ENCODE peak calls at places on chromosomes 16 and 17, in seven cellular contexts. Z is HCT116, T is GM12878, E is SK-N-SH, C is H1, M is K562, R is HepG2. J is an unnamed sample.

GRCh38 chr17:42584880-42585279 is 7.4 kb upstream of the PSMC3IP start:
- DNase-seq in C (no peak), M (no peak), Z (no peak), E (no peak), R (no peak), T (no peak), J (no peak)

GRCh38 chr17:3959295-3959899 is 4.8 kb downstream of the ATP2A3 start:
- DNase-seq in M (peak; percentile 50), Z (no peak), T (no peak), E (no peak), R (peak; percentile 62), C (no peak), J (no peak)

GRCh38 chr16:726438-727290 is at the start of the genes CCDC78 and HAGHL:
- DNase-seq in C (peak; percentile 91), T (no peak), Z (no peak), M (peak; percentile 86), R (no peak), E (peak; percentile 94), J (peak; percentile 62)

GRCh38 chr16:4053663-4054479 is 62.4 kb downstream of the ADCY9 start:
- DNase-seq in E (no peak), T (no peak), M (no peak), Z (peak; percentile 12), R (no peak), C (no peak), J (no peak)

GRCh38 chr17:49817993-49818392 is 29.5 kb downstream of the KAT7 start:
- DNase-seq in Z (no peak), T (no peak), C (no peak), E (no peak), M (no peak), R (no peak), J (no peak)

GRCh38 chr17:3750926-3751325 is 27.2 kb downstream of the HASPIN start:
- DNase-seq in T (no peak), M (no peak), E (no peak), Z (no peak), R (no peak), C (no peak), J (no peak)

GRCh38 chr16:76277099-76278030 is at the start of gene CNTNAP4:
- DNase-seq in R (no peak), C (peak; percentile 73), Z (no peak), E (peak; percentile 51), M (no peak), T (no peak), J (peak; percentile 6)

GRCh38 chr16:67666538-67667433 is at the start of the genes C16orf86 and ENKD1:
- DNase-seq in C (peak; percentile 87), R (peak; percentile 83), E (peak; percentile 96), M (peak; percentile 91), T (no peak), Z (peak; percentile 32), J (no peak)

GRCh38 chr16:84360748-84361147 is 7.6 kb upstream of the ATP2C2 start:
- DNase-seq in M (no peak), R (no peak), Z (no peak), T (no peak), E (no peak), C (no peak), J (no peak)

GRCh38 chr16:79587897-79588296 is 12.6 kb downstream of the MAF start:
- DNase-seq in T (no peak), Z (no peak), C (no peak), R (no peak), M (no peak), E (peak; percentile 39), J (no peak)

GRCh38 chr17:76841776-76842405 is 26.3 kb upstream of the MGAT5B start:
- DNase-seq in M (peak; percentile 47), T (no peak), C (peak; percentile 64), Z (no peak), R (no peak), E (peak; percentile 93), J (no peak)

DNA sequence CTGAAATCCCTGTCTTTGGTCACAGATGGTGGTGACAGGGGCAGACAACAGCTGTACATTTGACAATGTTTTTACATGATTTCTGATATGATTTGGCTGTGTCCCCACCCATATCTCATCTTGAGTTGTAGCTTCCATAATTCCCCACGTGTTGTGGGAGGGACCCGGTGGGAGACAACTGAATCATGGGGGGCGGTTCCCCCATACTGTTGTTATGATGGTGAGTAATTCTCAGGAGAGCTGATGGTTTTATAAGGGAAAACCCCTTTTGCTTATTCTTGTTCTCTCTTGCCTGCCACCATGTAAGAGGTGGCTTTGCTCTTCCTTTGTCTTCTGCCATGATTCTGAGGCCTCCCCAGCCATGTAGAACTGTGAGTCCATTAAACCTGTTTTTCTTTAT is 353.9 kb downstream of the CPPED1 start:
- DNase-seq in T (no peak), R (no peak), M (no peak), C (no peak), Z (no peak), E (no peak), J (no peak)
- TF ChIP-seq YY1 in T (no peak), R (no peak), M (no peak), C (no peak), Z (no peak), E (no peak), J (no peak)

GRCh38 chr17:30207655-30208054 is 27.8 kb downstream of the SLC6A4 start:
- DNase-seq in T (no peak), R (no peak), C (no peak), Z (no peak), E (peak; percentile 2), M (no peak), J (no peak)
- TF ChIP-seq YY1 in T (no peak), R (no peak), C (no peak), Z (no peak), E (no peak), M (no peak), J (no peak)

GRCh38 chr16:17235147-17235817 is 235.5 kb downstream of the XYLT1 start:
- DNase-seq in E (no peak), R (no peak), C (no peak), M (no peak), T (no peak), Z (no peak), J (no peak)
- TF ChIP-seq YY1 in E (no peak), R (no peak), C (no peak), M (no peak), T (no peak), Z (no peak), J (no peak)

DNA sequence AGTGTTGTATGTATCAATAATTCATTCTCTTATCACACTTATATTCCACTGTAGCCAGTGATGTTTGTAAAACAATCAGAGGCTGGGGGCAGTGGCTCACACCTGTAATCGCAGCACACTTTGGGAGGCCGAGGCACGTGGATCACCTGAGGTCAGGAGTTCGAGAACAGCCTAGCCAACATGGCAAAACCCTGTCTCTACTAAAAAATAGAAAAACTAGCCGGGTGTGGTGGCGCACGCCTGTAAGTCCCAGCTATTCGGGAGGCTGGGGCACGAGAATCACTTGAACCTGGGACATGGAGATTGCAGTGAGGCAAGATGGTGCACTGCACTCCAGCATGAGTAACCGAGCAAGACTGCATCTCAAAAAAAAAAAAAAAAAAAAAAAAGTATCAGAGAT is 217.0 kb downstream of the CPPED1 start:
- DNase-seq in M (no peak), Z (no peak), R (no peak), T (no peak), C (no peak), E (no peak), J (no peak)
- TF ChIP-seq YY1 in M (no peak), Z (no peak), R (no peak), T (no peak), C (no peak), E (no peak), J (no peak)

GRCh38 chr17:41001795-41002194 is 2.1 kb upstream of the KRTAP3-2 start:
- DNase-seq in R (no peak), Z (no peak), E (no peak), C (no peak), M (no peak), T (no peak), J (no peak)
- TF ChIP-seq YY1 in R (no peak), Z (no peak), E (no peak), C (no peak), M (no peak), T (no peak), J (no peak)